ENCODE peak calls at places on chromosomes 2 and 18, in four cellular contexts. D is WTC11, M is HepG2, N is GM12878. A is an unnamed sample.

GRCh38 chr18:47149457-47150028 is 757 bp downstream of the HDHD2 start:
- DNase-seq in D (no peak), M (peak; percentile 24), N (no peak), A (peak; percentile 36)

GRCh38 chr18:45359275-45360009 is 255.8 kb upstream of the SLC14A2 start:
- DNase-seq in D (no peak), M (no peak), N (no peak), A (no peak)

GRCh38 chr18:3799515-3799914 is 349.5 kb downstream of the TGIF1 start:
- DNase-seq in D (no peak), M (no peak), N (no peak), A (no peak)

GRCh38 chr18:49619792-49620191 is 57.9 kb downstream of the LIPG start:
- DNase-seq in D (no peak), M (no peak), N (no peak), A (no peak)

GRCh38 chr2:165529130-165529529 is 59.6 kb downstream of the CSRNP3 start:
- DNase-seq in D (no peak), M (no peak), N (no peak), A (no peak)

GRCh38 chr2:215528555-215528954 is 92.7 kb upstream of the FN1 start:
- DNase-seq in D (no peak), M (peak; percentile 64), N (no peak), A (no peak)

GRCh38 chr2:230408244-230408842 is 7.7 kb upstream of the SP100 start:
- DNase-seq in D (no peak), M (no peak), N (no peak), A (no peak)

GRCh38 chr18:46723856-46724415 is 32.9 kb downstream of the ST8SIA5 start:
- DNase-seq in D (no peak), M (no peak), N (no peak), A (no peak)

GRCh38 chr2:240605867-240606743 is 19.2 kb upstream of the GPR35 start:
- DNase-seq in D (no peak), M (no peak), N (no peak), A (no peak)

GRCh38 chr2:235366390-235366789 is 127.5 kb upstream of the AGAP1 start:
- DNase-seq in D (no peak), M (no peak), N (no peak), A (no peak)

GRCh38 chr2:96737831-96738230 is 2.0 kb downstream of the LMAN2L start:
- DNase-seq in D (no peak), M (no peak), N (no peak), A (no peak)

GRCh38 chr2:235634435-235635152 is 140.8 kb downstream of the AGAP1 start:
- DNase-seq in D (no peak), M (no peak), N (no peak), A (no peak)

GRCh38 chr18:59057493-59057795 is 82.2 kb upstream of the SEC11C start:
- DNase-seq in D (no peak), M (no peak), N (no peak), A (no peak)

GRCh38 chr2:207779523-207779922 is 9.8 kb upstream of the FZD5 start:
- DNase-seq in D (no peak), M (peak; percentile 46), N (no peak), A (peak; percentile 28)

GRCh38 chr2:230307485-230307884 is 19.5 kb upstream of the SP140L start:
- DNase-seq in D (no peak), M (no peak), N (no peak), A (no peak)

GRCh38 chr2:170264865-170265264 is 86.9 kb downstream of the MYO3B start:
- DNase-seq in D (no peak), M (no peak), N (no peak), A (no peak)

GRCh38 chr2:1736997-1737480 is 7.3 kb downstream of the PXDN start:
- DNase-seq in D (no peak), M (no peak), N (no peak), A (no peak)

GRCh38 chr2:56448999-56449431 is 265.2 kb downstream of the CCDC85A start:
- DNase-seq in D (no peak), M (peak; percentile 88), N (no peak), A (no peak)

GRCh38 chr2:101655941-101656422 is 41.5 kb upstream of the MAP4K4 start:
- DNase-seq in D (no peak), M (peak; percentile 75), N (no peak), A (no peak)

GRCh38 chr18:28961669-28962228 is 784.8 kb upstream of the CDH2 start:
- DNase-seq in D (peak; percentile 21), M (peak; percentile 36), N (no peak), A (peak; percentile 9)
- TF ChIP-seq USF2 in D (no peak), M (no peak), N (no peak), A (no peak)

GRCh38 chr2:95719473-95720060 is 127.8 kb downstream of the TRIM43 start:
- DNase-seq in D (no peak), M (no peak), N (no peak), A (no peak)

GRCh38 chr2:95722331-95722730 is 130.5 kb downstream of the TRIM43 start:
- DNase-seq in D (no peak), M (no peak), N (no peak), A (no peak)

GRCh38 chr2:95721726-95722125 is 129.9 kb downstream of the TRIM43 start:
- DNase-seq in D (no peak), M (no peak), N (no peak), A (no peak)
- TF ChIP-seq NR2C2 in D (no peak), M (no peak), N (no peak), A (no peak)

DNA sequence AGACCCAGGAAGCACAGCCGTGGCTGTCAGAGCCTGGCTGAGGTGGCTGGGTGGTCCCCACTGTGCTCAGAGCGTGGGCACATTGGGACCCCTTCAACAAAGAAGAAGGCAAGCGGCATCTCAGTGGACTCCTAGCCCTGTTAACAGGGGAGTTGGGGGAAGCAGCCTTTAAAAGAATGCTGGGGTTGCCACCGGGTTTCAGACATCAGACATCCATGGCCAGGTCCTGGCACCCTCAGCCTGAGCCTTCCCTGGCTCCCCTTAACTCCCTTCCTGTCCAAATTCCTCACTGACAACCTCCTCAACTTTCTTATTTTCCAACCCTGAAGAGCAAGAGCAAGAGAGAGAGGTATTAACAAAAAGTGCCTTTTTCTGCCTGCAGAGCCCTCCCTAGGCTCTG is 24.8 kb upstream of the GNAL start:
- DNase-seq in D (no peak), M (no peak), N (no peak), A (no peak)
- TF ChIP-seq USF2 in D (no peak), M (no peak), N (no peak), A (no peak)

DNA sequence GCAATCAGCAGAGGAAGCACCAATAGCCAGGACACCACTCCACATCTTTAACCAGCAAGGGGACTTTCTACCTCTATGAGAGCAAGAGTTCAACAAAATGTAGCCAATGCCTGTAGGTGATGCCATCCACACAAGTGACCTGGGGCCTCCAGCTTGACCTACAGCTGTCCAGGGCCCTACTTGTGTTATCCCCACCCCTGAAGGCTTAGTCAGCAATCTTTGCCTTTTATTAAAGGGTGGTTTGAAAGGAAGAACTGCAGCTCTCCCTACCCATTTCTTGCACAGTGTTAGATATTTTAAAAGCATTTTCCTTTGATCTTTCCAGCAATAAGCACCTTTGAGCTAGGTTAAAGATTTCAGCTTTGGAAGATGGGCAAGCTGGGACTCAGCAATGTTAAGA is 187.5 kb upstream of the HS6ST1 start:
- DNase-seq in D (no peak), M (no peak), N (no peak), A (no peak)
- TF ChIP-seq NR2C2 in D (no peak), M (no peak), N (no peak), A (no peak)

GRCh38 chr2:234072454-234072853 is 22.0 kb downstream of the SPP2 start:
- DNase-seq in D (no peak), M (no peak), N (no peak), A (no peak)
- TF ChIP-seq USF2 in D (no peak), M (no peak), N (no peak), A (no peak)

GRCh38 chr18:39681061-39681460 is 2115.5 kb upstream of the CELF4 start:
- DNase-seq in D (no peak), M (no peak), N (no peak), A (no peak)

GRCh38 chr18:39685303-39685902 is 2119.8 kb upstream of the CELF4 start:
- DNase-seq in D (peak; percentile 34), M (peak; percentile 13), N (no peak), A (no peak)
- TF ChIP-seq NR2C2 in D (no peak), M (no peak), N (no peak), A (no peak)

DNA sequence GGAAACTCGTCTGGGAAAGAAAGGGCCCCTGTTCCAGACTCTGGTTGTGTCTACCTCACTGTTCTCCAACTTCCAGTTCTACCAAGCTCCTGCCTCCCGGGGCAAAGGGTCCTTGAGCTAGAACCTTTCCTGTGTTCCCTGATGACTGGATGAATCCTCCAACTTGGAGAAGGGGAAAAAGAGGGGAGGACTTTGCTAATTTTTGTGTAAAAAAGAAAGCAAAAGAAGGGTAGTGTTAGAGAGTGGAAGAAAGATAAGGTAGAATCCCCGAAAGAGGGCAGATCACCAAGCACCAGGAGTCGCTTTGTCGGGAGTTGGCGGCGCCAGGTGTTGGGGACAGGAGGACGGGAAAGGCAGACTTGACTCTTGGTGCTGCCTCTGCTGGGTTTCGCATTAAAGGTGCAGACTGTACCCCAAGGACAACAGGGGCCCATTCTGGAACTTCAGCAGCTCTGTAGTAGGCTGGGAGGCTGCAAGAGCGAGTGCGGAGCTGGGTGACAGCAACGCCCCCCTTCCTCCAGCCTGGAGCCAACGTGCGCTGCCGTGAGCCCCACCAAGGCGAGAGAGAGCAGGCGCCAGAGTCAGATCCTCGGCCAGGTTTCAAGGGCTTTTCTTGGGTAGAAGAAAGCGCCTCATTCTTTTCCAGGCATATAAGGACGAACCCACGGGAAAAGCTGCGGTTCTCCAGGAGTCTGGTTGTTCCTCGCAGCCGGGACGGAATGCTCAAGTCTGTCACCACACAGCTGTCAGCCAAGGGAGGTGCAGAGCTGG is 1.7 kb downstream of the DOK6 start:
- DNase-seq in D (peak; percentile 29), M (peak; percentile 7), N (no peak), A (no peak)
- TF ChIP-seq USF2 in D (no peak), M (no peak), N (no peak), A (no peak)

GRCh38 chr2:142601794-142602193 is 275.7 kb upstream of the KYNU start:
- DNase-seq in D (no peak), M (no peak), N (no peak), A (no peak)
- TF ChIP-seq NR2C2 in D (no peak), M (no peak), N (no peak), A (no peak)

GRCh38 chr2:237749961-237750360 is 48.6 kb upstream of the RBM44 start:
- DNase-seq in D (no peak), M (no peak), N (no peak), A (no peak)
- TF ChIP-seq USF2 in D (no peak), M (no peak), N (no peak), A (no peak)

GRCh38 chr2:189580267-189580661 is 322 bp downstream of the SLC40A1 start:
- DNase-seq in D (peak; percentile 27), M (peak; percentile 40), N (no peak), A (peak; percentile 63)

GRCh38 chr2:189578272-189578671 is 2.3 kb downstream of the SLC40A1 start:
- DNase-seq in D (no peak), M (no peak), N (no peak), A (no peak)

GRCh38 chr2:189580662-189581353 is at the start of gene SLC40A1:
- DNase-seq in D (peak; percentile 60), M (peak; percentile 67), N (no peak), A (peak; percentile 75)

GRCh38 chr2:189581354-189582139 is 961 bp upstream of the SLC40A1 start:
- DNase-seq in D (peak; percentile 52), M (peak; percentile 62), N (no peak), A (peak; percentile 81)

DNA sequence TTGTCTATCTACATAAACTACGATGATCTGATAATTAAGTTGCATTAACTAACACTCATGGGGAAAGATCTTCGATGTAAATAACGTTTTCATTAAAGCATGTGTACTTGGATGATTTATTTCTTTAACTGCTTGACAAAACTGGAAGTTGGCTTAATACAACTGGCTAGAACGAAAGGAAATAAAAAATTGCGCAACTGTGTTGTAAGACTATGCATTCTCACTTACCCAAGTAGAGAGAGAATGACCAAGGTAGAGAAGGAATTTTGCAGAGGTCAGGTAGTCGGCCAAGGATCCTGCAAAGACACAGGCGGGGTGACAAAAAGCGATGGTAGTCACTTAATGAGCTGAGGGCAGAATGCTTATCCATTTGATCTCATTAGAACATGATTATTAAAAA is 1.0 kb downstream of the SLC40A1 start:
- DNase-seq in D (no peak), M (no peak), N (no peak), A (no peak)
- TF ChIP-seq NR2C2 in D (no peak), M (no peak), N (no peak), A (no peak)

A was measured in K562.